ENCODE peak calls at places on chromosome 17, in seven cellular contexts. X is colonic mucosa, D is choroid plexus epithelial cell, R is NCI-H69, Y is upper lobe of left lung, B is AG08395, W is H9. A is an unnamed sample.

GRCh38 chr17:72420775-72421127 is 299.9 kb downstream of the SOX9 start:
- DNase-seq in X (no peak), Y (no peak), D (no peak), B (no peak), R (no peak), W (no peak), A (no peak)

GRCh38 chr17:13562271-13562800 is 39.4 kb downstream of the HS3ST3A1 start:
- DNase-seq in Y (no peak), R (no peak), X (no peak), W (no peak), B (no peak), D (peak), A (no peak)

GRCh38 chr17:48995871-48996695 is 1.1 kb upstream of the IGF2BP1 start:
- DNase-seq in R (peak), X (no peak), B (no peak), D (no peak), W (peak), Y (peak), A (peak)

GRCh38 chr17:57737450-57737849 is 7.6 kb downstream of the CCDC182 start:
- DNase-seq in D (no peak), X (no peak), Y (no peak), W (no peak), R (no peak), B (no peak), A (no peak)

GRCh38 chr17:76544123-76544915 is 4.5 kb downstream of the PRCD start:
- DNase-seq in X (no peak), Y (peak), R (peak), B (no peak), W (peak), D (peak), A (no peak)

GRCh38 chr17:13525876-13526275 is 75.9 kb downstream of the HS3ST3A1 start:
- DNase-seq in R (no peak), D (no peak), W (no peak), Y (no peak), B (no peak), X (no peak), A (no peak)

GRCh38 chr17:78128616-78129384 is at the start of gene TMC6:
- DNase-seq in Y (peak), D (no peak), B (no peak), X (peak), W (peak), R (peak), A (peak)

GRCh38 chr17:58308173-58308984 is 20.2 kb downstream of the TSPOAP1 start:
- DNase-seq in B (no peak), X (no peak), D (no peak), R (peak), Y (peak), W (peak), A (peak)

GRCh38 chr17:19322861-19323260 is 39.7 kb downstream of the B9D1 start:
- DNase-seq in D (no peak), Y (no peak), X (no peak), W (no peak), R (no peak), B (no peak), A (no peak)

GRCh38 chr17:69047368-69048263 is 13.1 kb downstream of the ABCA9 start:
- DNase-seq in D (peak), X (peak), Y (no peak), R (no peak), B (peak), W (no peak), A (no peak)

GRCh38 chr17:73902416-73903181 is 258.4 kb upstream of the SDK2 start:
- DNase-seq in B (no peak), Y (peak), X (peak), D (no peak), R (peak), W (peak), A (peak)

GRCh38 chr17:56297142-56297541 is 143.9 kb downstream of the ANKFN1 start:
- DNase-seq in Y (no peak), W (peak), B (peak), D (peak), X (no peak), R (no peak), A (no peak)

GRCh38 chr17:81684442-81684911 is 666 bp downstream of the HGS start:
- DNase-seq in Y (no peak), D (no peak), W (no peak), B (peak), X (no peak), R (no peak), A (no peak)

GRCh38 chr17:49146620-49147306 is 14.2 kb downstream of the B4GALNT2 start:
- DNase-seq in X (no peak), Y (no peak), R (no peak), W (no peak), D (peak), B (peak), A (no peak)

GRCh38 chr17:34382586-34383224 is 19.7 kb upstream of the CCL1 start:
- DNase-seq in X (no peak), W (peak), R (peak), B (no peak), D (no peak), Y (peak), A (no peak)

GRCh38 chr17:21602176-21602575 is 90.1 kb upstream of the KCNJ18 start:
- DNase-seq in Y (no peak), W (no peak), B (no peak), X (no peak), D (no peak), R (no peak), A (no peak)

GRCh38 chr17:79615926-79616325 is 5.1 kb upstream of the RBFOX3 start:
- DNase-seq in X (no peak), D (no peak), R (no peak), Y (no peak), W (peak), B (no peak), A (no peak)

GRCh38 chr17:80354381-80354780 is 60.6 kb upstream of the ENDOV start:
- DNase-seq in X (no peak), R (no peak), Y (no peak), B (no peak), W (no peak), D (no peak), A (no peak)

GRCh38 chr17:43891851-43892671 is 15.3 kb downstream of the MPP2 start:
- DNase-seq in B (peak), R (no peak), D (peak), Y (no peak), X (no peak), W (peak), A (peak)

GRCh38 chr17:13646969-13647368 is 45.2 kb upstream of the HS3ST3A1 start:
- DNase-seq in D (no peak), W (no peak), X (no peak), B (no peak), R (no peak), Y (no peak), A (no peak)

GRCh38 chr17:68357886-68358285 is 66.6 kb downstream of the ARSG start:
- DNase-seq in R (no peak), Y (no peak), X (no peak), B (no peak), D (no peak), W (no peak), A (no peak)

GRCh38 chr17:49217651-49218413 is 7.3 kb downstream of the ABI3 start:
- DNase-seq in D (no peak), B (no peak), R (no peak), Y (peak), W (no peak), X (peak), A (peak)

GRCh38 chr17:10025976-10026785 is 121.1 kb upstream of the RCVRN start:
- DNase-seq in B (no peak), Y (no peak), W (peak), D (no peak), X (no peak), R (no peak), A (no peak)

GRCh38 chr17:8479431-8479947 is 43.8 kb downstream of the NDEL1 start:
- DNase-seq in Y (peak), R (no peak), D (no peak), X (no peak), B (peak), W (no peak), A (no peak)

GRCh38 chr17:7572588-7573323 is 6.7 kb upstream of the CD68 start:
- DNase-seq in X (peak), R (peak), D (peak), Y (peak), W (peak), B (peak), A (peak)

GRCh38 chr17:43599835-43600234 is 53.7 kb upstream of the ETV4 start:
- DNase-seq in Y (no peak), W (no peak), X (peak), B (peak), R (no peak), D (peak), A (no peak)

GRCh38 chr17:77423589-77424451 is 283.1 kb downstream of the SEC14L1 start:
- DNase-seq in R (peak), D (peak), B (peak), Y (peak), X (peak), W (no peak), A (peak)

GRCh38 chr17:66025551-66025950 is 166.4 kb downstream of the CEP112 start:
- DNase-seq in X (no peak), R (no peak), Y (no peak), B (no peak), W (no peak), D (peak), A (no peak)

GRCh38 chr17:43356450-43356849 is 42.3 kb upstream of the ARL4D start:
- DNase-seq in W (no peak), Y (no peak), R (no peak), B (no peak), D (no peak), X (no peak), A (no peak)

GRCh38 chr17:49832840-49833599 is 14.8 kb downstream of the TAC4 start:
- DNase-seq in B (no peak), D (no peak), W (no peak), Y (no peak), R (no peak), X (no peak), A (no peak)

GRCh38 chr17:57086069-57086930 is 1.3 kb downstream of the AKAP1 start:
- DNase-seq in X (peak), R (peak), B (peak), W (peak), D (peak), Y (peak), A (peak)

GRCh38 chr17:28738680-28739384 is 5.0 kb upstream of the TRAF4 start:
- DNase-seq in Y (no peak), D (no peak), X (no peak), W (no peak), B (no peak), R (no peak), A (no peak)

GRCh38 chr17:3961564-3962047 is 2.6 kb downstream of the ATP2A3 start:
- DNase-seq in Y (no peak), W (no peak), R (peak), D (no peak), X (peak), B (no peak), A (no peak)

A was measured in iPS-NIHi11.